ENCODE peak calls at places on chromosomes 6 and 20, in ten cellular contexts. T is iris pigment epithelial cell, P is NCI-H1694, M is hippocampal formation, K is nucleus accumbens, Z is fibroblast of mammary gland, O is anterior cingulate cortex, L is AG08395, H is HL-60, E is progenitor cell of endocrine pancreas. A is an unnamed sample.

GRCh38 chr6:78607188-78607587 is 260.2 kb upstream of the IRAK1BP1 start:
- DNase-seq in T (peak), P (no peak), M (no peak), K (no peak), Z (peak), O (no peak), L (peak), H (no peak), E (no peak), A (peak)

GRCh38 chr20:56299362-56299761 is 50.8 kb downstream of the MC3R start:
- DNase-seq in T (no peak), P (no peak), M (no peak), K (no peak), Z (no peak), O (no peak), L (no peak), H (no peak), E (no peak), A (no peak)

GRCh38 chr6:141561154-141561553 is 571.6 kb upstream of the GJE1 start:
- DNase-seq in T (no peak), P (no peak), M (no peak), K (no peak), Z (no peak), O (no peak), L (no peak), H (no peak), E (no peak), A (no peak)

GRCh38 chr6:35686873-35687557 is 1.7 kb downstream of the FKBP5 start:
- DNase-seq in T (no peak), P (no peak), M (no peak), K (no peak), Z (no peak), O (no peak), L (no peak), H (no peak), E (no peak), A (no peak)

GRCh38 chr6:81241126-81241525 is 511.4 kb downstream of the TENT5A start:
- DNase-seq in T (no peak), P (no peak), M (no peak), K (no peak), Z (peak), O (no peak), L (peak), H (no peak), E (no peak), A (peak)

GRCh38 chr20:38635721-38636285 is 34.2 kb downstream of the ARHGAP40 start:
- DNase-seq in T (peak), P (no peak), M (no peak), K (no peak), Z (peak), O (no peak), L (no peak), H (peak), E (no peak), A (peak)

GRCh38 chr6:84371681-84372080 is 144.2 kb upstream of the CEP162 start:
- DNase-seq in T (no peak), P (no peak), M (no peak), K (no peak), Z (no peak), O (no peak), L (no peak), H (no peak), E (no peak), A (no peak)

GRCh38 chr20:43750774-43751166 is 24.0 kb upstream of the GTSF1L start:
- DNase-seq in T (no peak), P (no peak), M (no peak), K (no peak), Z (no peak), O (no peak), L (no peak), H (no peak), E (no peak), A (no peak)

GRCh38 chr6:47780510-47781356 is 1.1 kb upstream of the OPN5 start:
- DNase-seq in T (peak), P (peak), M (peak), K (peak), Z (peak), O (no peak), L (peak), H (no peak), E (no peak), A (peak)

GRCh38 chr6:81380718-81381338 is 371.7 kb downstream of the TENT5A start:
- DNase-seq in T (no peak), P (no peak), M (no peak), K (no peak), Z (no peak), O (no peak), L (no peak), H (no peak), E (no peak), A (no peak)

GRCh38 chr6:52376763-52377162 is 14.8 kb downstream of the PAQR8 start:
- DNase-seq in T (no peak), P (no peak), M (peak), K (peak), Z (no peak), O (no peak), L (no peak), H (no peak), E (no peak), A (no peak)

GRCh38 chr6:7107578-7108195 is at the start of gene RREB1:
- DNase-seq in T (peak), P (peak), M (no peak), K (no peak), Z (peak), O (no peak), L (peak), H (peak), E (peak), A (peak)

GRCh38 chr20:56628873-56629463 is at the start of gene TFAP2C:
- DNase-seq in T (no peak), P (no peak), M (no peak), K (no peak), Z (peak), O (no peak), L (peak), H (no peak), E (peak), A (peak)

GRCh38 chr6:100464910-100465700 is at the start of gene SIM1:
- DNase-seq in T (peak), P (peak), M (no peak), K (no peak), Z (peak), O (no peak), L (peak), H (no peak), E (peak), A (peak)

GRCh38 chr6:78324213-78324612 is 543.1 kb upstream of the IRAK1BP1 start:
- DNase-seq in T (no peak), P (no peak), M (no peak), K (no peak), Z (peak), O (no peak), L (no peak), H (no peak), E (no peak), A (peak)

GRCh38 chr20:63003546-63003945 is 3.2 kb downstream of the BHLHE23 start:
- DNase-seq in T (no peak), P (no peak), M (no peak), K (no peak), Z (no peak), O (no peak), L (no peak), H (no peak), E (no peak), A (no peak)

GRCh38 chr20:48535556-48535955 is 292.2 kb downstream of the PREX1 start:
- DNase-seq in T (no peak), P (no peak), M (no peak), K (no peak), Z (no peak), O (no peak), L (no peak), H (no peak), E (no peak), A (no peak)

GRCh38 chr6:156963712-156964700 is 186.8 kb downstream of the ARID1B start:
- DNase-seq in T (peak), P (no peak), M (peak), K (no peak), Z (peak), O (no peak), L (peak), H (peak), E (no peak), A (peak)

GRCh38 chr6:13044390-13044789 is 283.9 kb downstream of the TBC1D7 start:
- DNase-seq in T (peak), P (no peak), M (no peak), K (no peak), Z (peak), O (no peak), L (peak), H (peak), E (no peak), A (peak)

GRCh38 chr6:156848533-156848932 is 71.4 kb downstream of the ARID1B start:
- DNase-seq in T (no peak), P (peak), M (no peak), K (no peak), Z (peak), O (no peak), L (no peak), H (no peak), E (no peak), A (no peak)

GRCh38 chr6:153980176-153980575 is 58.9 kb upstream of the OPRM1 start:
- DNase-seq in T (no peak), P (no peak), M (no peak), K (no peak), Z (peak), O (no peak), L (no peak), H (no peak), E (no peak), A (peak)

GRCh38 chr20:44091026-44091425 is 96.0 kb downstream of the JPH2 start:
- DNase-seq in T (no peak), P (no peak), M (no peak), K (no peak), Z (no peak), O (no peak), L (no peak), H (no peak), E (no peak), A (no peak)